ENCODE peak calls at places on chromosomes 2 and 18, in four cellular contexts. One of them, this sample, is unnamed.

GRCh38 chr2:10329880-10330699 is 27.4 kb downstream of the HPCAL1 start:
- DNase-seq in HCT116: no peak
- DNase-seq in heart right ventricle: no peak
- DNase-seq in HL-60: no peak
- DNase-seq in this sample: no peak

GRCh38 chr2:10518470-10519060 is 70.4 kb upstream of the ODC1 start:
- DNase-seq in HCT116: no peak
- DNase-seq in heart right ventricle: no peak
- DNase-seq in HL-60: no peak
- DNase-seq in this sample: no peak

GRCh38 chr2:74440005-74440377 is 1.7 kb downstream of the RTKN start:
- DNase-seq in HCT116: no peak
- DNase-seq in heart right ventricle: peak
- DNase-seq in HL-60: no peak
- DNase-seq in this sample: no peak

GRCh38 chr18:4586729-4587128 is 131.6 kb upstream of the DLGAP1 start:
- DNase-seq in HCT116: no peak
- DNase-seq in heart right ventricle: no peak
- DNase-seq in HL-60: no peak
- DNase-seq in this sample: no peak

GRCh38 chr2:151344906-151345305 is 12.5 kb upstream of the TNFAIP6 start:
- DNase-seq in HCT116: no peak
- DNase-seq in heart right ventricle: no peak
- DNase-seq in HL-60: no peak
- DNase-seq in this sample: no peak

GRCh38 chr2:85288244-85288725 is 39.5 kb downstream of the TGOLN2 start:
- DNase-seq in HCT116: peak
- DNase-seq in heart right ventricle: no peak
- DNase-seq in HL-60: no peak
- DNase-seq in this sample: no peak

GRCh38 chr18:79400591-79401381 is 5.1 kb downstream of the NFATC1 start:
- DNase-seq in HCT116: no peak
- DNase-seq in heart right ventricle: no peak
- DNase-seq in HL-60: no peak
- DNase-seq in this sample: peak

GRCh38 chr2:103249462-103249861 is 487.6 kb downstream of the TMEM182 start:
- DNase-seq in HCT116: no peak
- DNase-seq in heart right ventricle: no peak
- DNase-seq in HL-60: no peak
- DNase-seq in this sample: no peak

GRCh38 chr18:61893971-61894750 is 1.4 kb upstream of the RNF152 start:
- DNase-seq in HCT116: peak
- DNase-seq in heart right ventricle: peak
- DNase-seq in HL-60: peak
- DNase-seq in this sample: peak

GRCh38 chr2:129762386-129763189 is 216.9 kb upstream of the RAB6C start:
- DNase-seq in HCT116: no peak
- DNase-seq in heart right ventricle: no peak
- DNase-seq in HL-60: no peak
- DNase-seq in this sample: no peak

GRCh38 chr2:71736091-71736878 is 282.9 kb downstream of the DYSF start:
- DNase-seq in HCT116: no peak
- DNase-seq in heart right ventricle: peak
- DNase-seq in HL-60: no peak
- DNase-seq in this sample: no peak

GRCh38 chr2:150376627-150377335 is 110.7 kb downstream of the RND3 start:
- DNase-seq in HCT116: no peak
- DNase-seq in heart right ventricle: no peak
- DNase-seq in HL-60: no peak
- DNase-seq in this sample: no peak

GRCh38 chr2:68263632-68264031 is 11.3 kb upstream of the PPP3R1 start:
- DNase-seq in HCT116: no peak
- DNase-seq in heart right ventricle: no peak
- DNase-seq in HL-60: no peak
- DNase-seq in this sample: no peak

GRCh38 chr2:18824915-18825314 is 235.5 kb upstream of the NT5C1B start:
- DNase-seq in HCT116: no peak
- DNase-seq in heart right ventricle: no peak
- DNase-seq in HL-60: no peak
- DNase-seq in this sample: no peak

GRCh38 chr2:170145675-170146432 is 32.1 kb upstream of the MYO3B start:
- DNase-seq in HCT116: no peak
- DNase-seq in heart right ventricle: no peak
- DNase-seq in HL-60: no peak
- DNase-seq in this sample: no peak

GRCh38 chr18:13429016-13429415 is 210.5 kb downstream of the LDLRAD4 start:
- DNase-seq in HCT116: no peak
- DNase-seq in heart right ventricle: no peak
- DNase-seq in HL-60: no peak
- DNase-seq in this sample: no peak

GRCh38 chr2:74168739-74169138 is 9.9 kb downstream of the MOB1A start:
- DNase-seq in HCT116: no peak
- DNase-seq in heart right ventricle: no peak
- DNase-seq in HL-60: no peak
- DNase-seq in this sample: peak

GRCh38 chr2:220781622-220782241 is 790.4 kb downstream of the EPHA4 start:
- DNase-seq in HCT116: no peak
- DNase-seq in heart right ventricle: no peak
- DNase-seq in HL-60: no peak
- DNase-seq in this sample: no peak

GRCh38 chr2:230234845-230235244 is 9.3 kb downstream of the SP140 start:
- DNase-seq in HCT116: no peak
- DNase-seq in heart right ventricle: no peak
- DNase-seq in HL-60: no peak
- DNase-seq in this sample: peak

GRCh38 chr2:196481323-196481695 is 158.2 kb upstream of the CCDC150 start:
- DNase-seq in HCT116: no peak
- DNase-seq in heart right ventricle: no peak
- DNase-seq in HL-60: no peak
- DNase-seq in this sample: no peak

GRCh38 chr2:60531638-60532216 is 21.7 kb downstream of the BCL11A start:
- DNase-seq in HCT116: no peak
- DNase-seq in heart right ventricle: no peak
- DNase-seq in HL-60: no peak
- DNase-seq in this sample: no peak

GRCh38 chr2:63066265-63066664 is 15.6 kb downstream of the OTX1 start:
- DNase-seq in HCT116: no peak
- DNase-seq in heart right ventricle: no peak
- DNase-seq in HL-60: no peak
- DNase-seq in this sample: no peak

GRCh38 chr2:175152242-175152641 is 15.8 kb downstream of the ATF2 start:
- DNase-seq in HCT116: no peak
- DNase-seq in heart right ventricle: no peak
- DNase-seq in HL-60: no peak
- DNase-seq in this sample: no peak

GRCh38 chr2:27370816-27371620 is 602 bp downstream of the SNX17 start:
- DNase-seq in HCT116: no peak
- DNase-seq in heart right ventricle: peak
- DNase-seq in HL-60: peak
- DNase-seq in this sample: peak

GRCh38 chr2:164039270-164039669 is 303.5 kb upstream of the FIGN start:
- DNase-seq in HCT116: no peak
- DNase-seq in heart right ventricle: no peak
- DNase-seq in HL-60: no peak
- DNase-seq in this sample: no peak

GRCh38 chr2:43005211-43005974 is 213.0 kb upstream of the HAAO start:
- DNase-seq in HCT116: no peak
- DNase-seq in heart right ventricle: no peak
- DNase-seq in HL-60: no peak
- DNase-seq in this sample: no peak

GRCh38 chr2:219464286-219465032 is 29.8 kb downstream of the SPEG start:
- DNase-seq in HCT116: no peak
- DNase-seq in heart right ventricle: no peak
- DNase-seq in HL-60: no peak
- DNase-seq in this sample: no peak

GRCh38 chr2:32647180-32647651 is 19.4 kb downstream of the TTC27 start:
- DNase-seq in HCT116: no peak
- DNase-seq in heart right ventricle: no peak
- DNase-seq in HL-60: no peak
- DNase-seq in this sample: no peak

GRCh38 chr2:225177098-225177497 is 134.8 kb upstream of the DOCK10 start:
- DNase-seq in HCT116: no peak
- DNase-seq in heart right ventricle: no peak
- DNase-seq in HL-60: no peak
- DNase-seq in this sample: no peak

GRCh38 chr2:221958224-221958623 is 340.6 kb downstream of the PAX3 start:
- DNase-seq in HCT116: no peak
- DNase-seq in heart right ventricle: no peak
- DNase-seq in HL-60: no peak
- DNase-seq in this sample: no peak

GRCh38 chr18:22467760-22468553 is 50.2 kb upstream of the CTAGE1 start:
- DNase-seq in HCT116: peak
- DNase-seq in heart right ventricle: no peak
- DNase-seq in HL-60: no peak
- DNase-seq in this sample: no peak

GRCh38 chr18:2222270-2223185 is 348.8 kb downstream of the METTL4 start:
- DNase-seq in HCT116: no peak
- DNase-seq in heart right ventricle: no peak
- DNase-seq in HL-60: no peak
- DNase-seq in this sample: no peak

GRCh38 chr18:2223859-2224258 is 347.4 kb downstream of the METTL4 start:
- DNase-seq in HCT116: peak
- DNase-seq in heart right ventricle: no peak
- DNase-seq in HL-60: no peak
- DNase-seq in this sample: no peak

GRCh38 chr18:2218101-2218500 is 353.2 kb downstream of the METTL4 start:
- DNase-seq in HCT116: no peak
- DNase-seq in heart right ventricle: no peak
- DNase-seq in HL-60: no peak
- DNase-seq in this sample: no peak

DNA sequence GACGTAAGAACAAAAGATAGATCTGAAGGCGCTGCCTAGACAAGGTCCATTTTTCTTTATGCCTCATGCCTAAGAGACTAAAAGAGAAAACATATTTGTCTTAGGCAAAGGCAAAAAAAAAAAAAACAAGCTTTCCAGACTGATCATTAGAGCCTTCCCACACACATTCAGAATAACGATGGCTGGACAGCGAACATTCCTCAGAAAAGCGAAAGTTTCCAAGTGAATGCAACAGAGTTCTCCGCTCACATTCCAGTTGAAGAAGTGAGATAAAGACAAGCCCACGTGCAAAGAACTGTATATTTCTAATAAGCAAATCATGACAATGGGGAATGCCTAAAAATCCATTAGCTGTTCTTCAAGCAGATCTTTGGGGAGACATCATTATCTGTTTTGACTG is 347.9 kb downstream of the METTL4 start:
- DNase-seq in HCT116: no peak
- DNase-seq in heart right ventricle: no peak
- DNase-seq in HL-60: no peak
- DNase-seq in this sample: no peak
- TF ChIP-seq CTCF in HCT116: no peak
- TF ChIP-seq CTCF in heart right ventricle: no peak
- TF ChIP-seq CTCF in HL-60: no peak
- TF ChIP-seq CTCF in this sample: no peak

DNA sequence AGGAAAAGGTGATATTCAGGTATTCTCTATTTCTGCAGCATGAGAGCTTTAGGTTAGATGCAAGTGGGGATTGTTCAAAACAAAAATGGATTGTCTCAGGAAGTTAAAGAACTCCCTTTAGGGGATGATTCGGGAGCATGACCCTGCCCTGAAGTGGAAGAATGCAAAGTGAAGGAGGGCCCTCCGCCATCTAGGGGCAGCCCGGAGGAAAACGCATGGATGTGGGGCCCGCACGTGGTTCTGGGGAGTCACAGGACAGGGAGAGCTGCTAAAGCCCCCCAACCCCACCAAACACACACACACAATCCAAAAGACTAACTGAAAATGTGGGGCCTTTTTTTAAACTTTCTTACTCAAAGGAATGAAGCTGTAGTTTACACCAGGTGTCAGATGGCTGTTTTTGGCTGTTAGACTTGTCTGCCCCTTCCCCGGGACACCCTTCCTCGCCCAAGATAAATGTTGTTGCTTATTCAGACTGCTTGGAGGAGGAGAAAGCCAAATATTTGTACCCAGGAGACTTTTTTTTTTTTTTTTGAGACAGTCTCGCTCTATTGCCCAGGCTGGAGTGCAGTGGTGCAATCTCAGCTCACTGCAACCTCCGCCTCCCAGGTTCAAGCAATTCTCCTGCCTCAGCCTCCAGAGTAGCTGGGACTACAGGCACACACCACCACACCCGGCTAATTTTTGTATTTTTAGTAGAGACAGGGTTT is 78.8 kb downstream of the HNRNPLL start:
- DNase-seq in HCT116: no peak
- DNase-seq in heart right ventricle: no peak
- DNase-seq in HL-60: no peak
- DNase-seq in this sample: no peak
- TF ChIP-seq CTCF in HCT116: peak
- TF ChIP-seq CTCF in heart right ventricle: no peak
- TF ChIP-seq CTCF in HL-60: no peak
- TF ChIP-seq CTCF in this sample: no peak

GRCh38 chr2:17788773-17789172 is 27.5 kb upstream of the MSGN1 start:
- DNase-seq in HCT116: no peak
- DNase-seq in heart right ventricle: no peak
- DNase-seq in HL-60: no peak
- DNase-seq in this sample: no peak
- TF ChIP-seq CTCF in HCT116: no peak
- TF ChIP-seq CTCF in heart right ventricle: no peak
- TF ChIP-seq CTCF in HL-60: no peak
- TF ChIP-seq CTCF in this sample: no peak

DNA sequence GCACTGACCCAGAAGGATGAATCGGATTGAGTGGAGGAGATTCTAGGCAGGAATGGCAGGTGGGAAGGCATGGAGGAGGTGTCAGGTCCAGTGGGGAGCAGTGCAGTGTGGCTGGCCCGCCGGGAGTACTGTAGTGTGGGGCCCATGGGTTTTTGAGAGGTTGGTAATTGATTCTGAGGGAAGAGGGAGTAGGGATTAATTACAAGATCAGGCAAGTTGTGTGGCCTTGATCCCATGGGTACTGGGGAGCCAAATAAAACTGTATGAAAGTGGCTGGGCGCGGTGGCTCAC is 12.1 kb downstream of the SIX3 start:
- DNase-seq in HCT116: no peak
- DNase-seq in heart right ventricle: no peak
- DNase-seq in HL-60: no peak
- DNase-seq in this sample: no peak
- TF ChIP-seq CTCF in HCT116: no peak
- TF ChIP-seq CTCF in heart right ventricle: no peak
- TF ChIP-seq CTCF in HL-60: no peak
- TF ChIP-seq CTCF in this sample: no peak

GRCh38 chr2:16617282-16618266 is 48.1 kb downstream of the CYRIA start:
- DNase-seq in HCT116: no peak
- DNase-seq in heart right ventricle: no peak
- DNase-seq in HL-60: no peak
- DNase-seq in this sample: no peak

GRCh38 chr2:16614314-16614860 is 51.2 kb downstream of the CYRIA start:
- DNase-seq in HCT116: no peak
- DNase-seq in heart right ventricle: no peak
- DNase-seq in HL-60: no peak
- DNase-seq in this sample: no peak

GRCh38 chr2:16613475-16613874 is 52.2 kb downstream of the CYRIA start:
- DNase-seq in HCT116: no peak
- DNase-seq in heart right ventricle: no peak
- DNase-seq in HL-60: no peak
- DNase-seq in this sample: peak

GRCh38 chr2:16615246-16615645 is 50.4 kb downstream of the CYRIA start:
- DNase-seq in HCT116: no peak
- DNase-seq in heart right ventricle: no peak
- DNase-seq in HL-60: no peak
- DNase-seq in this sample: no peak

GRCh38 chr2:16615687-16616615 is 49.7 kb downstream of the CYRIA start:
- DNase-seq in HCT116: no peak
- DNase-seq in heart right ventricle: peak
- DNase-seq in HL-60: no peak
- DNase-seq in this sample: no peak
- TF ChIP-seq CTCF in HCT116: peak
- TF ChIP-seq CTCF in heart right ventricle: no peak
- TF ChIP-seq CTCF in HL-60: no peak
- TF ChIP-seq CTCF in this sample: no peak

This sample was measured in GM10248.